ENCODE peak calls at places on chromosome 12, in five cellular contexts. Q is cardiac fibroblast, M is dorsolateral prefrontal cortex, C is glutamatergic neuron, S is psoas muscle. D is an unnamed sample.

GRCh38 chr12:2301531-2302461 is 249.0 kb downstream of the CACNA1C start:
- DNase-seq in Q (no peak), M (no peak), C (no peak), S (no peak), D (no peak)

GRCh38 chr12:64665506-64665905 is 55.2 kb downstream of the RASSF3 start:
- DNase-seq in Q (no peak), M (no peak), C (no peak), S (no peak), D (peak)

GRCh38 chr12:42240131-42240750 is 2.2 kb upstream of the YAF2 start:
- DNase-seq in Q (no peak), M (no peak), C (no peak), S (no peak), D (no peak)

GRCh38 chr12:128971802-128972201 is 118.5 kb downstream of the GLT1D1 start:
- DNase-seq in Q (no peak), M (no peak), C (no peak), S (no peak), D (no peak)

GRCh38 chr12:113310489-113310888 is 24.4 kb downstream of the SLC8B1 start:
- DNase-seq in Q (no peak), M (no peak), C (no peak), S (no peak), D (no peak)

GRCh38 chr12:67716817-67717216 is 68.3 kb downstream of the DYRK2 start:
- DNase-seq in Q (peak), M (no peak), C (no peak), S (no peak), D (no peak)

GRCh38 chr12:94806617-94807016 is 156.3 kb upstream of the TMCC3 start:
- DNase-seq in Q (no peak), M (no peak), C (no peak), S (no peak), D (no peak)

GRCh38 chr12:93563807-93564538 is 8.5 kb upstream of the SOCS2 start:
- DNase-seq in Q (peak), M (no peak), C (no peak), S (no peak), D (peak)

GRCh38 chr12:1373887-1374286 is 220.5 kb downstream of the FBXL14 start:
- DNase-seq in Q (peak), M (no peak), C (no peak), S (no peak), D (no peak)

GRCh38 chr12:82838123-82838522 is 151.4 kb downstream of the TMTC2 start:
- DNase-seq in Q (no peak), M (no peak), C (no peak), S (no peak), D (no peak)

GRCh38 chr12:124624823-124625222 is 57.4 kb upstream of the NCOR2 start:
- DNase-seq in Q (no peak), M (no peak), C (no peak), S (no peak), D (no peak)

GRCh38 chr12:111126331-111126730 is 206.0 kb upstream of the MYL2 start:
- DNase-seq in Q (peak), M (no peak), C (no peak), S (no peak), D (no peak)

GRCh38 chr12:39127401-39127800 is 222.0 kb upstream of the CPNE8 start:
- DNase-seq in Q (peak), M (no peak), C (no peak), S (no peak), D (no peak)

GRCh38 chr12:19882418-19882817 is 443.1 kb downstream of the AEBP2 start:
- DNase-seq in Q (peak), M (no peak), C (no peak), S (no peak), D (no peak)

GRCh38 chr12:46515829-46516228 is 143.3 kb upstream of the SLC38A2 start:
- DNase-seq in Q (no peak), M (no peak), C (no peak), S (no peak), D (no peak)

GRCh38 chr12:85468356-85469157 is 188.5 kb downstream of the ALX1 start:
- DNase-seq in Q (peak), M (no peak), C (peak), S (no peak), D (peak)

GRCh38 chr12:124713041-124713435 is 145.6 kb upstream of the NCOR2 start:
- DNase-seq in Q (no peak), M (no peak), C (no peak), S (peak), D (no peak)

GRCh38 chr12:87849074-87849473 is 180.1 kb downstream of the C12orf50 start:
- DNase-seq in Q (no peak), M (no peak), C (no peak), S (no peak), D (no peak)

GRCh38 chr12:42945927-42946326 is 356.4 kb upstream of the PRICKLE1 start:
- DNase-seq in Q (no peak), M (no peak), C (no peak), S (no peak), D (no peak)

GRCh38 chr12:10018390-10018789 is 8.0 kb downstream of the CLEC12B start:
- DNase-seq in Q (no peak), M (no peak), C (no peak), S (no peak), D (no peak)

GRCh38 chr12:69630191-69630590 is 19.5 kb upstream of the LRRC10 start:
- DNase-seq in Q (no peak), M (no peak), C (no peak), S (no peak), D (no peak)
- TF ChIP-seq CTCF in Q (peak), M (no peak), C (peak), S (peak), D (peak)

GRCh38 chr12:5087831-5088554 is 44.3 kb downstream of the KCNA5 start:
- DNase-seq in Q (no peak), M (no peak), C (no peak), S (no peak), D (no peak)
- TF ChIP-seq CTCF in Q (no peak), M (no peak), C (no peak), S (no peak), D (no peak)

DNA sequence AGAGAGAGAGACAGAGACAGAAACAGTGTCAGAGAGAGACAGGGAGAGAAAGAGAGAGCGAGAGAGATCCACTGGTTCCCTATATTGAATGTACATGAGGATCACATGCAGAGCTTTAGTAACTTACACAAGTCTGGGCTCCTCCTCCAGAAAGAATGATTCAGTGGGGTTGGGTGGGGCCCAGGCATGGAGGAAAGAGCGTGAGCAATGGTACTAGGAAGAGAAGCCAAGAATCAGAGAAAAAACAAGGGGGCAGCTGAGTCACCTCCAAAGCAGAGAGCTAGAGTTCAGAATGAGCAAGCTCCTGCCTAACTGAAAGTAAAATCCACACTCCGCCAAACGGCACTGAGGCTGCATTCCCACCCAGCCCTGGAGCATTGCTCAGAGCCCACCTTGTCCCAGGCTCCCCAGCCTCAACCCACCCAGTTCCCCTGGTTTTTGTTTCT is 670.1 kb upstream of the TBX3 start:
- DNase-seq in Q (peak), M (no peak), C (no peak), S (peak), D (no peak)
- TF ChIP-seq CTCF in Q (no peak), M (no peak), C (no peak), S (no peak), D (no peak)

GRCh38 chr12:130041983-130042812 is 120.1 kb upstream of the FZD10 start:
- DNase-seq in Q (no peak), M (peak), C (peak), S (peak), D (no peak)
- TF ChIP-seq CTCF in Q (peak), M (peak), C (peak), S (peak), D (no peak)

GRCh38 chr12:11892065-11892391 is 178.7 kb upstream of the BCL2L14 start:
- DNase-seq in Q (no peak), M (no peak), C (no peak), S (no peak), D (no peak)
- TF ChIP-seq CTCF in Q (peak), M (peak), C (peak), S (peak), D (peak)

GRCh38 chr12:62802321-62802720 is 132.6 kb downstream of the PPM1H start:
- DNase-seq in Q (no peak), M (no peak), C (no peak), S (no peak), D (no peak)

GRCh38 chr12:62800707-62801400 is 134.1 kb downstream of the PPM1H start:
- DNase-seq in Q (no peak), M (no peak), C (no peak), S (no peak), D (no peak)

GRCh38 chr12:62801796-62802195 is 133.2 kb downstream of the PPM1H start:
- DNase-seq in Q (no peak), M (no peak), C (no peak), S (no peak), D (no peak)

GRCh38 chr12:62803756-62804155 is 131.2 kb downstream of the PPM1H start:
- DNase-seq in Q (no peak), M (no peak), C (no peak), S (no peak), D (no peak)

DNA sequence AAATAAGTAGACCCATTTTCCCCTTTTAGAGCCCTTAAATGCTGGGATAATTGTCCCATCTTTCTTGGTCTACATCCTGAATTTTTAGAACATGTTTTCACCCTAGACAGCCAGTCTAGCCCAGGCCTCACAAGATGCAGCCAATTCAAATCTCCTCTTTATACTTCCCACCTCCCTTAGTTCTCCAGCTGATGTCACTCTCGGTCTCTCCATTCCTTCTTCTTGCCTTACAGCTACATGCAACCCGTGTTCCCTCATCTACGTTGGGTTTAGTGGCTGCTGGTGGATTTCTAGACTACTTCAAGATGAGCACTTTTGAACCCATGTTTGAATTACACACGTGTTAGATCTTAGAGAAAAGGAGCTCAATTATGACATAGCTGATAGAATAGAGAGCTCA is 132.0 kb downstream of the PPM1H start:
- DNase-seq in Q (no peak), M (no peak), C (no peak), S (no peak), D (no peak)
- TF ChIP-seq CTCF in Q (no peak), M (peak), C (no peak), S (no peak), D (no peak)

DNA sequence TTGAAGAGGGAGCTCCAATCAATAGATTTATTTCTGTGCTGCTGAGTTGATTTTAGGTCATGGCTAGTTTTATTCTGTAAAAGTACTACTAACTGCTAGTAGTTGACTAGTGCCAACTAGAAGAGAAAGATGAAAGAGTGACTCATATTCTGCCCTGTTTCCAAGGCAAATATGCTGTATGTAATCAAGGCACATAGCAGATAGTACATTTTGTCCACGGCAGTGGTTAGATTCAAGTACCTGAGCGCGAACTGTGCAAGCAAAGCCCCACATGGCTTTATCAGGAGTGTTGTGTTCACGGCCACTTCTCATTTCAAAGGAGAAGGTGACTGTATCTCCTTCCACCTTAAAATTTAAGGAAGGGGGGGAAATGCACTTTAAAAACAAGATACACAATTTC is 126.8 kb downstream of the TRAFD1 start:
- DNase-seq in Q (peak), M (no peak), C (no peak), S (no peak), D (no peak)
- TF ChIP-seq CTCF in Q (no peak), M (no peak), C (no peak), S (no peak), D (no peak)

GRCh38 chr12:75390899-75391538 is at the start of gene GLIPR1L2:
- DNase-seq in Q (peak), M (peak), C (peak), S (peak), D (peak)
- TF ChIP-seq CTCF in Q (peak), M (peak), C (peak), S (peak), D (peak)

D was measured in endothelial cell.